ENCODE peak calls at places on chromosomes 1 and 21, in five cellular contexts. One of them, this sample, is unnamed.

GRCh38 chr1:18411321-18411720 is 69.4 kb upstream of the KLHDC7A start:
- DNase-seq in pancreas: no peak
- DNase-seq in SK-N-SH: no peak
- DNase-seq in bronchial epithelial cell: no peak
- DNase-seq in CD4-positive, CD25-positive, alpha-beta regulatory T cell: no peak
- DNase-seq in this sample: no peak

GRCh38 chr1:55718758-55719671 is 503.9 kb upstream of the USP24 start:
- DNase-seq in SK-N-SH: no peak
- DNase-seq in CD4-positive, CD25-positive, alpha-beta regulatory T cell: no peak
- DNase-seq in bronchial epithelial cell: peak; percentile 81
- DNase-seq in pancreas: no peak
- DNase-seq in this sample: no peak

GRCh38 chr1:69994261-69994660 is 211.1 kb downstream of the LRRC40 start:
- DNase-seq in bronchial epithelial cell: peak; percentile 12
- DNase-seq in pancreas: no peak
- DNase-seq in CD4-positive, CD25-positive, alpha-beta regulatory T cell: no peak
- DNase-seq in SK-N-SH: no peak
- DNase-seq in this sample: no peak

GRCh38 chr1:31401241-31401640 is 11.8 kb upstream of the SERINC2 start:
- DNase-seq in pancreas: no peak
- DNase-seq in CD4-positive, CD25-positive, alpha-beta regulatory T cell: no peak
- DNase-seq in bronchial epithelial cell: no peak
- DNase-seq in SK-N-SH: no peak
- DNase-seq in this sample: no peak

GRCh38 chr21:36567216-36567917 is 87.4 kb upstream of the CLDN14 start:
- DNase-seq in SK-N-SH: no peak
- DNase-seq in pancreas: no peak
- DNase-seq in bronchial epithelial cell: no peak
- DNase-seq in CD4-positive, CD25-positive, alpha-beta regulatory T cell: no peak
- DNase-seq in this sample: no peak

GRCh38 chr1:10146391-10146790 is 64.0 kb upstream of the KIF1B start:
- DNase-seq in CD4-positive, CD25-positive, alpha-beta regulatory T cell: no peak
- DNase-seq in pancreas: no peak
- DNase-seq in SK-N-SH: no peak
- DNase-seq in bronchial epithelial cell: no peak
- DNase-seq in this sample: no peak

GRCh38 chr1:9728451-9729295 is 77.1 kb downstream of the PIK3CD start:
- DNase-seq in pancreas: peak; percentile 41
- DNase-seq in CD4-positive, CD25-positive, alpha-beta regulatory T cell: peak; percentile 25
- DNase-seq in SK-N-SH: no peak
- DNase-seq in bronchial epithelial cell: no peak
- DNase-seq in this sample: no peak

GRCh38 chr1:100038401-100039306 is 68.9 kb downstream of the SLC35A3 start:
- DNase-seq in bronchial epithelial cell: peak; percentile 48
- DNase-seq in SK-N-SH: peak; percentile 82
- DNase-seq in CD4-positive, CD25-positive, alpha-beta regulatory T cell: peak; percentile 63
- DNase-seq in pancreas: peak; percentile 80
- DNase-seq in this sample: peak; percentile 84

GRCh38 chr1:27152829-27153548 is 1.9 kb downstream of the SLC9A1 start:
- DNase-seq in bronchial epithelial cell: peak; percentile 82
- DNase-seq in SK-N-SH: no peak
- DNase-seq in CD4-positive, CD25-positive, alpha-beta regulatory T cell: no peak
- DNase-seq in pancreas: no peak
- DNase-seq in this sample: no peak

GRCh38 chr21:41712201-41712600 is 54.7 kb downstream of the RIPK4 start:
- DNase-seq in bronchial epithelial cell: no peak
- DNase-seq in pancreas: peak; percentile 60
- DNase-seq in SK-N-SH: no peak
- DNase-seq in CD4-positive, CD25-positive, alpha-beta regulatory T cell: no peak
- DNase-seq in this sample: no peak

GRCh38 chr1:179105393-179105792 is 23.5 kb downstream of the TOR3A start:
- DNase-seq in bronchial epithelial cell: peak; percentile 66
- DNase-seq in CD4-positive, CD25-positive, alpha-beta regulatory T cell: no peak
- DNase-seq in pancreas: no peak
- DNase-seq in SK-N-SH: no peak
- DNase-seq in this sample: no peak

GRCh38 chr1:31788138-31788824 is 24.1 kb upstream of the ADGRB2 start:
- DNase-seq in bronchial epithelial cell: peak; percentile 80
- DNase-seq in CD4-positive, CD25-positive, alpha-beta regulatory T cell: peak; percentile 84
- DNase-seq in SK-N-SH: peak; percentile 92
- DNase-seq in pancreas: peak; percentile 97
- DNase-seq in this sample: peak; percentile 96

GRCh38 chr1:199272107-199272506 is 633.3 kb downstream of the PTPRC start:
- DNase-seq in CD4-positive, CD25-positive, alpha-beta regulatory T cell: no peak
- DNase-seq in pancreas: no peak
- DNase-seq in bronchial epithelial cell: peak; percentile 54
- DNase-seq in SK-N-SH: no peak
- DNase-seq in this sample: no peak

GRCh38 chr21:43303240-43304178 is 123.4 kb downstream of the SIK1 start:
- DNase-seq in CD4-positive, CD25-positive, alpha-beta regulatory T cell: no peak
- DNase-seq in pancreas: no peak
- DNase-seq in bronchial epithelial cell: no peak
- DNase-seq in SK-N-SH: no peak
- DNase-seq in this sample: no peak

GRCh38 chr1:243763806-243764205 is 86.2 kb downstream of the AKT3 start:
- DNase-seq in pancreas: no peak
- DNase-seq in SK-N-SH: no peak
- DNase-seq in CD4-positive, CD25-positive, alpha-beta regulatory T cell: no peak
- DNase-seq in bronchial epithelial cell: no peak
- DNase-seq in this sample: no peak

GRCh38 chr1:54476231-54477109 is 70.3 kb upstream of the SSBP3 start:
- DNase-seq in SK-N-SH: no peak
- DNase-seq in pancreas: no peak
- DNase-seq in CD4-positive, CD25-positive, alpha-beta regulatory T cell: no peak
- DNase-seq in bronchial epithelial cell: no peak
- DNase-seq in this sample: no peak

GRCh38 chr1:163656367-163656766 is 334.6 kb downstream of the NUF2 start:
- DNase-seq in CD4-positive, CD25-positive, alpha-beta regulatory T cell: no peak
- DNase-seq in SK-N-SH: no peak
- DNase-seq in bronchial epithelial cell: no peak
- DNase-seq in pancreas: no peak
- DNase-seq in this sample: no peak

GRCh38 chr1:155178441-155179106 is 4.9 kb downstream of the TRIM46 start:
- DNase-seq in CD4-positive, CD25-positive, alpha-beta regulatory T cell: no peak
- DNase-seq in SK-N-SH: no peak
- DNase-seq in pancreas: peak; percentile 65
- DNase-seq in bronchial epithelial cell: no peak
- DNase-seq in this sample: peak; percentile 41

GRCh38 chr1:203216274-203217138 is 13.0 kb downstream of the CHIT1 start:
- DNase-seq in bronchial epithelial cell: peak; percentile 66
- DNase-seq in SK-N-SH: peak; percentile 74
- DNase-seq in CD4-positive, CD25-positive, alpha-beta regulatory T cell: peak; percentile 30
- DNase-seq in pancreas: no peak
- DNase-seq in this sample: peak; percentile 82

GRCh38 chr1:212455406-212456165 is 22.9 kb downstream of the NENF start:
- DNase-seq in CD4-positive, CD25-positive, alpha-beta regulatory T cell: peak; percentile 69
- DNase-seq in bronchial epithelial cell: peak; percentile 63
- DNase-seq in pancreas: peak; percentile 92
- DNase-seq in SK-N-SH: peak; percentile 83
- DNase-seq in this sample: peak; percentile 83

GRCh38 chr21:46064870-46065214 is 33.1 kb upstream of the COL6A2 start:
- DNase-seq in bronchial epithelial cell: no peak
- DNase-seq in SK-N-SH: no peak
- DNase-seq in CD4-positive, CD25-positive, alpha-beta regulatory T cell: no peak
- DNase-seq in pancreas: no peak
- DNase-seq in this sample: peak; percentile 34

GRCh38 chr1:6329392-6329791 is 64.2 kb downstream of the ACOT7 start:
- DNase-seq in bronchial epithelial cell: no peak
- DNase-seq in CD4-positive, CD25-positive, alpha-beta regulatory T cell: no peak
- DNase-seq in pancreas: no peak
- DNase-seq in SK-N-SH: no peak
- DNase-seq in this sample: no peak

GRCh38 chr1:204376919-204377799 is 17.4 kb upstream of the PLEKHA6 start:
- DNase-seq in pancreas: peak; percentile 91
- DNase-seq in bronchial epithelial cell: no peak
- DNase-seq in SK-N-SH: no peak
- DNase-seq in CD4-positive, CD25-positive, alpha-beta regulatory T cell: no peak
- DNase-seq in this sample: peak; percentile 92

GRCh38 chr21:43842742-43843141 is 22.3 kb upstream of the AGPAT3 start:
- DNase-seq in SK-N-SH: no peak
- DNase-seq in pancreas: no peak
- DNase-seq in CD4-positive, CD25-positive, alpha-beta regulatory T cell: no peak
- DNase-seq in bronchial epithelial cell: no peak
- DNase-seq in this sample: no peak

GRCh38 chr1:94270801-94271203 is 33.4 kb upstream of the ARHGAP29 start:
- DNase-seq in bronchial epithelial cell: peak; percentile 92
- DNase-seq in SK-N-SH: no peak
- DNase-seq in CD4-positive, CD25-positive, alpha-beta regulatory T cell: no peak
- DNase-seq in pancreas: no peak
- DNase-seq in this sample: no peak

GRCh38 chr1:203742446-203742845 is 22.5 kb upstream of the LAX1 start:
- DNase-seq in bronchial epithelial cell: no peak
- DNase-seq in CD4-positive, CD25-positive, alpha-beta regulatory T cell: no peak
- DNase-seq in SK-N-SH: no peak
- DNase-seq in pancreas: no peak
- DNase-seq in this sample: no peak

DNA sequence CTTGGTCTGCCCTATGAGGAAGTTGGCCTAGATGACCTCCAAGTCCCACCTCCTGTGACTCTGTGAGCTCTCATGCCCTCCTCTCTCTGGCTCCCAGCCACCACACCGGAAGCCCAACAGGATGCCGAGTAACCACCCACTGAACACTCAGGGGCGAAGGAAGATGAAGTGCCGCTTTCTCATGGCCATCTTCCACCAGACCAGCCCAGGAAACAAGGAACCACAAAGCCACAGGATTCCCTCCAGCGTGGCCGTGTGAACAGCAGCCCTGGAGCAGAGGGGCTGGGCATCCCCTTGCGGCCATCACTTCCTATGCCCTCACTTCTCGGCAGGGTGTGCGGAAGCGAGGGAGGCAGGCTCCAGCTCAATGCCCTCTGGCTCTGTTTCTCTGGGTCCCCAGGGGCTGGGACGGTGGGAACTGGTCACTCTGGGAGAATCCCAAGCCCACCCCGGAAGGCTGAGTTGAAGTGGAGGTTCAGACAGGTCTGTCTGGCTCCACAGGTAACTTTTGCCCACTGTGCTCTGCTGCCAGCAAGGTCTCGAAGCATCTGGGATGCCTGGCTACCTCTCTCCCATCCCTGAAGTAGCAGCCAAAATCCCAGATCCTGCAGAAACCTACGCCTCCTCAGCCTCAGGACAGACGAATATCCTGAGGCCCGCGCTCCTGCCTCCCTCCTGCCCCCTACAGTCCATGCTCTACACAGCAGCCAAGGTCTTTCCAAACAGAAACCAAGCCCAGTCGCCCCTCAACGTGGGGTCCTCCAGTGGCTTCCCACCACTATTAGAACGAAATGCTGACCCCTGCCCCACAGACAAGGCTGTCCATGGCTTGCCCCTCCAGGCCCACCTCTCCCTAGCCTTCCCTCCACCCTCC is 44.2 kb upstream of the ECE1 start:
- DNase-seq in pancreas: no peak
- DNase-seq in SK-N-SH: peak; percentile 59
- DNase-seq in bronchial epithelial cell: peak; percentile 61
- DNase-seq in CD4-positive, CD25-positive, alpha-beta regulatory T cell: peak; percentile 70
- DNase-seq in this sample: peak; percentile 68
- H3K4me3 ChIP-seq in pancreas: no peak overlapping the region
- H3K4me3 ChIP-seq in SK-N-SH: peak overlapping the region; percentile 23
- H3K4me3 ChIP-seq in bronchial epithelial cell: peak overlapping the region; percentile 17
- H3K4me3 ChIP-seq in CD4-positive, CD25-positive, alpha-beta regulatory T cell: peak overlapping the region; percentile 77
- H3K4me3 ChIP-seq in this sample: no peak overlapping the region

GRCh38 chr1:207810606-207811295 is 58.9 kb downstream of the CD46 start:
- DNase-seq in CD4-positive, CD25-positive, alpha-beta regulatory T cell: no peak
- DNase-seq in bronchial epithelial cell: no peak
- DNase-seq in SK-N-SH: no peak
- DNase-seq in pancreas: no peak
- DNase-seq in this sample: no peak

GRCh38 chr1:207808322-207808705 is 56.5 kb downstream of the CD46 start:
- DNase-seq in pancreas: no peak
- DNase-seq in SK-N-SH: no peak
- DNase-seq in CD4-positive, CD25-positive, alpha-beta regulatory T cell: no peak
- DNase-seq in bronchial epithelial cell: peak; percentile 93
- DNase-seq in this sample: no peak

GRCh38 chr1:207811319-207811718 is 59.5 kb downstream of the CD46 start:
- DNase-seq in pancreas: no peak
- DNase-seq in SK-N-SH: no peak
- DNase-seq in CD4-positive, CD25-positive, alpha-beta regulatory T cell: no peak
- DNase-seq in bronchial epithelial cell: no peak
- DNase-seq in this sample: no peak

GRCh38 chr1:207808911-207809555 is 57.2 kb downstream of the CD46 start:
- DNase-seq in CD4-positive, CD25-positive, alpha-beta regulatory T cell: no peak
- DNase-seq in pancreas: no peak
- DNase-seq in SK-N-SH: no peak
- DNase-seq in bronchial epithelial cell: no peak
- DNase-seq in this sample: no peak

DNA sequence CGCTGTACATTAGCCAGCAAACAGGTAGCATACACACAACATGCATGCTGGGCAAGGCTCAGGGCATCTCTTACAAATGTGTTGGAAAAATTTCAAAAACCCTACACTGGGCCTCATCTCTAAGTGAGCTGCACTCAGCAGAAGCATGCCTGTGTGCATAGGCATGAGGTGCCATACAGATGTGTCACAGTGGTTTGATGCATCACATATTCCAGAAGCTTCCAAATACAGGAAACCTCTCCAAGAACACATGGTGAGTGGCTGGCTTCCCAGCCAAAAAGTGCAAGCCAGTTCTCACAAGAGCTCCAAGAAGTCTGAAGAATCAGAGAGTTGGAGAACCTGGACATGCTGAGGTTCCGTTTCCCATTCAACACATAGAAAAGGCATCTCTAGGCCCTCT is 58.3 kb downstream of the CD46 start:
- DNase-seq in SK-N-SH: no peak
- DNase-seq in bronchial epithelial cell: peak; percentile 72
- DNase-seq in CD4-positive, CD25-positive, alpha-beta regulatory T cell: no peak
- DNase-seq in pancreas: no peak
- DNase-seq in this sample: no peak
- H3K36me3 ChIP-seq in SK-N-SH: peaks cover 20% of the 10 kb centered on the region
- H3K36me3 ChIP-seq in bronchial epithelial cell: peaks cover 23% of the 10 kb centered on the region
- H3K36me3 ChIP-seq in CD4-positive, CD25-positive, alpha-beta regulatory T cell: peaks cover 96% of the 10 kb centered on the region
- H3K36me3 ChIP-seq in pancreas: peaks cover 89% of the 10 kb centered on the region
- H3K36me3 ChIP-seq in this sample: no peaks in the 10 kb centered on the region

GRCh38 chr1:2548068-2548589 is 8.0 kb upstream of the TNFRSF14 start:
- DNase-seq in SK-N-SH: peak; percentile 89
- DNase-seq in bronchial epithelial cell: peak; percentile 59
- DNase-seq in pancreas: no peak
- DNase-seq in CD4-positive, CD25-positive, alpha-beta regulatory T cell: peak; percentile 69
- DNase-seq in this sample: peak; percentile 93
- H3K4me3 ChIP-seq in SK-N-SH: no peak overlapping the region
- H3K4me3 ChIP-seq in bronchial epithelial cell: no peak overlapping the region
- H3K4me3 ChIP-seq in pancreas: peak overlapping the region; percentile 1
- H3K4me3 ChIP-seq in CD4-positive, CD25-positive, alpha-beta regulatory T cell: peak overlapping the region; percentile 55
- H3K4me3 ChIP-seq in this sample: peak overlapping the region; percentile 85

GRCh38 chr1:172486805-172487454 is 43.1 kb upstream of the PIGC start:
- DNase-seq in bronchial epithelial cell: no peak
- DNase-seq in pancreas: no peak
- DNase-seq in SK-N-SH: no peak
- DNase-seq in CD4-positive, CD25-positive, alpha-beta regulatory T cell: no peak
- DNase-seq in this sample: no peak
- H3K36me3 ChIP-seq in bronchial epithelial cell: no peaks in the 10 kb centered on the region
- H3K36me3 ChIP-seq in pancreas: no peaks in the 10 kb centered on the region
- H3K36me3 ChIP-seq in SK-N-SH: no peaks in the 10 kb centered on the region
- H3K36me3 ChIP-seq in CD4-positive, CD25-positive, alpha-beta regulatory T cell: no peaks in the 10 kb centered on the region
- H3K36me3 ChIP-seq in this sample: no peaks in the 10 kb centered on the region

GRCh38 chr1:210234254-210234747 is 1.7 kb downstream of the SERTAD4 start:
- DNase-seq in bronchial epithelial cell: no peak
- DNase-seq in CD4-positive, CD25-positive, alpha-beta regulatory T cell: no peak
- DNase-seq in SK-N-SH: no peak
- DNase-seq in pancreas: peak; percentile 72
- DNase-seq in this sample: no peak
- H3K4me3 ChIP-seq in bronchial epithelial cell: peak overlapping the region; percentile 66
- H3K4me3 ChIP-seq in CD4-positive, CD25-positive, alpha-beta regulatory T cell: no peak overlapping the region
- H3K4me3 ChIP-seq in SK-N-SH: peak overlapping the region; percentile 78
- H3K4me3 ChIP-seq in pancreas: peak overlapping the region; percentile 26
- H3K4me3 ChIP-seq in this sample: no peak overlapping the region